ENCODE peak calls at places on chromosomes 7 and 10, in nine cellular contexts. A is B cell, D is glutamatergic neuron, Y is GM12865, J is cardiac muscle cell, V is nephron progenitor cell, L is spleen, G is fibroblast of the aortic adventitia, M is pancreas. K is an unnamed sample.

GRCh38 chr7:155002411-155003214 is at the start of gene PAXIP1:
- DNase-seq in A (no peak), D (peak; percentile 75), Y (peak; percentile 78), J (no peak), V (peak; percentile 75), L (peak; percentile 92), G (no peak), M (peak; percentile 80), K (peak; percentile 83)

GRCh38 chr7:22654836-22655235 is 72.2 kb upstream of the IL6 start:
- DNase-seq in A (no peak), D (no peak), Y (no peak), J (no peak), V (no peak), L (no peak), G (no peak), M (no peak), K (no peak)

GRCh38 chr10:132469197-132469942 is 68.2 kb upstream of the INPP5A start:
- DNase-seq in A (no peak), D (peak; percentile 53), Y (no peak), J (no peak), V (peak; percentile 3), L (peak; percentile 72), G (no peak), M (peak; percentile 52), K (no peak)

GRCh38 chr10:63208981-63209380 is 75.9 kb downstream of the NRBF2 start:
- DNase-seq in A (no peak), D (peak; percentile 27), Y (no peak), J (no peak), V (peak; percentile 45), L (no peak), G (peak; percentile 30), M (no peak), K (no peak)

GRCh38 chr10:43200538-43201390 is 62.5 kb downstream of the CSGALNACT2 start:
- DNase-seq in A (peak; percentile 30), D (no peak), Y (no peak), J (no peak), V (peak; percentile 0), L (peak; percentile 73), G (no peak), M (peak; percentile 44), K (no peak)

GRCh38 chr10:88088441-88089340 is 225.3 kb downstream of the PTEN start:
- DNase-seq in A (no peak), D (no peak), Y (no peak), J (no peak), V (no peak), L (no peak), G (no peak), M (no peak), K (no peak)

GRCh38 chr10:4057725-4058513 is 272.9 kb upstream of the KLF6 start:
- DNase-seq in A (no peak), D (no peak), Y (no peak), J (peak; percentile 27), V (no peak), L (no peak), G (no peak), M (no peak), K (no peak)

GRCh38 chr10:46559231-46559671 is 2.8 kb upstream of the GPRIN2 start:
- DNase-seq in A (no peak), D (peak; percentile 11), Y (no peak), J (no peak), V (no peak), L (peak; percentile 67), G (no peak), M (no peak), K (peak; percentile 69)

GRCh38 chr7:30163231-30163894 is 28.6 kb downstream of the MTURN start:
- DNase-seq in A (no peak), D (no peak), Y (peak; percentile 67), J (no peak), V (no peak), L (peak; percentile 82), G (no peak), M (no peak), K (no peak)

GRCh38 chr10:110671788-110672579 is 27.8 kb downstream of the RBM20 start:
- DNase-seq in A (peak; percentile 80), D (peak; percentile 86), Y (peak; percentile 87), J (peak; percentile 72), V (peak; percentile 85), L (peak; percentile 95), G (peak; percentile 57), M (peak; percentile 88), K (peak; percentile 77)

GRCh38 chr7:158526531-158526930 is 61.1 kb downstream of the PTPRN2 start:
- DNase-seq in A (no peak), D (no peak), Y (no peak), J (no peak), V (no peak), L (no peak), G (no peak), M (no peak), K (no peak)

GRCh38 chr7:50838675-50839377 is 56.1 kb upstream of the GRB10 start:
- DNase-seq in A (no peak), D (no peak), Y (no peak), J (peak; percentile 67), V (no peak), L (no peak), G (peak; percentile 91), M (no peak), K (no peak)

GRCh38 chr7:117393781-117394180 is 33.5 kb downstream of the ASZ1 start:
- DNase-seq in A (no peak), D (no peak), Y (no peak), J (no peak), V (no peak), L (no peak), G (no peak), M (no peak), K (no peak)

GRCh38 chr7:106566174-106566573 is 94.8 kb downstream of the CCDC71L start:
- DNase-seq in A (no peak), D (no peak), Y (no peak), J (no peak), V (no peak), L (no peak), G (no peak), M (no peak), K (no peak)

GRCh38 chr10:17001961-17002749 is 127.5 kb downstream of the CUBN start:
- DNase-seq in A (no peak), D (no peak), Y (peak; percentile 46), J (peak; percentile 99), V (no peak), L (no peak), G (peak; percentile 99), M (no peak), K (no peak)
- TF ChIP-seq CTCF in A (no peak), D (no peak), Y (no peak), J (no peak), V (no peak), L (no peak), G (no peak), M (no peak), K (no peak)

DNA sequence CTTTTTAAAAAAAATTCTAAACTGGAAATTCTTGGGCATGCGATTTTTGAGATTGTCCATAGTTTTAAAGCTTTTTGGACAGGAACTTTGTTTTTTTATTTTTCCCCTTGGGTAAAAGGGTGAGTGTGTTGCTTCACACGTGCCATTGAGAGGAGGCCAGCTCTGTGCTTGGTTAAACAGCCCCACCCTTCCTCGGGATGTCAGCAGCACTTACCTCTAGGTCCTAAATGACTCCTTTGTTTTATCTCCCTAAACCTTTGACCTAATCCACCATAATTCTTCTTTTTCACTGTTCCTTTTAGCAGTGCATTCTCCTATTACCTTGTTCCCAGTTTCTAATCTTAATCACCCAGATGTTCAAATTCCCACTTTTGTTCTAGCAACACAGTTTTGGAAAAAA is 83.5 kb downstream of the SEMA3D start:
- DNase-seq in A (no peak), D (no peak), Y (no peak), J (peak; percentile 21), V (peak; percentile 29), L (no peak), G (no peak), M (no peak), K (no peak)
- TF ChIP-seq CTCF in A (no peak), D (no peak), Y (no peak), J (no peak), V (no peak), L (no peak), G (no peak), M (no peak), K (no peak)

DNA sequence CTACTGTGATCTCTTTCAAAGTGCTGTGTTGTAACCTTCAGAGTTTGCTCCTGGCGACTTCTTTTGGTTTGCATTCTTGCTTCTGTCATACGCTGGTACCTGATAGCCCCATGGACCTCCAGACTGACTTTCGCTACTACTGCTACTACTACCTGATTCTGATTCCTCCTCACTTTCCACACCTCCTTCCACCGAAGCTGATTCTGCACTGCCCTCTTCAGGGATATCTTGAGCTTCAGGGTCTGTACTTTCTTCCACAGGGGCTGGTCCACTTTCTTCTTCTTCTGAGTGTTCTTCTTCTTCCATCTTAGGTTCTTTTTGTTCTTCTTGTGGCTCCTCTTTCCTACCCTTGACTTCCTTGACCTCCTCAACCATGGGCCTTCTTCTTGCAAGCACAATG is 992.4 kb downstream of the PCDH15 start:
- DNase-seq in A (no peak), D (no peak), Y (peak; percentile 0), J (no peak), V (no peak), L (no peak), G (no peak), M (no peak), K (no peak)
- TF ChIP-seq CTCF in A (no peak), D (no peak), Y (no peak), J (no peak), V (no peak), L (no peak), G (no peak), M (no peak), K (no peak)

GRCh38 chr7:520503-521161 is 986 bp upstream of the PDGFA start:
- DNase-seq in A (no peak), D (no peak), Y (no peak), J (peak; percentile 53), V (no peak), L (no peak), G (no peak), M (no peak), K (no peak)
- TF ChIP-seq CTCF in A (no peak), D (no peak), Y (no peak), J (peak; percentile 34), V (no peak), L (no peak), G (no peak), M (no peak), K (no peak)

GRCh38 chr10:103855424-103855823 is at the start of gene SH3PXD2A:
- DNase-seq in A (peak; percentile 17), D (peak; percentile 69), Y (no peak), J (peak; percentile 38), V (peak; percentile 78), L (peak; percentile 74), G (no peak), M (peak; percentile 76), K (no peak)

GRCh38 chr10:103852856-103853255 is 2.5 kb downstream of the SH3PXD2A start:
- DNase-seq in A (peak; percentile 5), D (no peak), Y (no peak), J (peak; percentile 74), V (no peak), L (no peak), G (peak; percentile 71), M (no peak), K (no peak)

GRCh38 chr10:103853428-103854264 is 1.7 kb downstream of the SH3PXD2A start:
- DNase-seq in A (peak; percentile 33), D (no peak), Y (no peak), J (no peak), V (no peak), L (no peak), G (peak; percentile 22), M (no peak), K (no peak)

GRCh38 chr10:103854687-103855423 is 521 bp downstream of the SH3PXD2A start:
- DNase-seq in A (peak; percentile 27), D (peak; percentile 67), Y (no peak), J (peak; percentile 37), V (peak; percentile 64), L (peak; percentile 83), G (peak; percentile 41), M (peak; percentile 71), K (no peak)

GRCh38 chr10:103854265-103854686 is 1.1 kb downstream of the SH3PXD2A start:
- DNase-seq in A (no peak), D (peak; percentile 39), Y (no peak), J (no peak), V (peak; percentile 66), L (no peak), G (peak; percentile 33), M (no peak), K (no peak)
- TF ChIP-seq CTCF in A (no peak), D (no peak), Y (no peak), J (no peak), V (no peak), L (no peak), G (no peak), M (no peak), K (peak; percentile 19)